ENCODE peak calls at places on chromosomes 6 and 20, in five cellular contexts. R is GM23248, O is HCT116, F is fibroblast of lung, B is IMR-90. H is an unnamed sample.
A peak's percentile ranks its signal among the peaks of the same experiment; 100 is the strongest.

GRCh38 chr6:126873351-126873750 is 245.1 kb upstream of the RSPO3 start:
- DNase-seq in R (peak; percentile 14), O (no peak), F (no peak), B (no peak), H (peak; percentile 47)

GRCh38 chr6:10759884-10760329 is 12.3 kb downstream of the TMEM14B start:
- DNase-seq in R (peak; percentile 92), O (peak; percentile 78), F (peak; percentile 60), B (peak; percentile 89), H (peak; percentile 53)

GRCh38 chr6:165274611-165275010 is 34.8 kb downstream of the C6orf118 start:
- DNase-seq in R (no peak), O (no peak), F (no peak), B (no peak), H (no peak)

GRCh38 chr6:24283043-24283985 is 74.5 kb downstream of the DCDC2 start:
- DNase-seq in R (peak; percentile 86), O (peak; percentile 65), F (peak; percentile 72), B (peak; percentile 61), H (peak; percentile 79)

GRCh38 chr6:79077680-79078056 is 386 bp downstream of the PHIP start:
- DNase-seq in R (peak; percentile 64), O (no peak), F (no peak), B (no peak), H (no peak)

GRCh38 chr20:17721802-17722486 is 22.2 kb downstream of the BANF2 start:
- DNase-seq in R (peak; percentile 21), O (peak; percentile 8), F (no peak), B (no peak), H (no peak)

GRCh38 chr20:41617059-41617921 is 887 bp downstream of the CHD6 start:
- DNase-seq in R (peak; percentile 74), O (no peak), F (peak; percentile 47), B (peak; percentile 32), H (peak; percentile 49)

GRCh38 chr6:133079901-133080300 is 161.3 kb upstream of the EYA4 start:
- DNase-seq in R (no peak), O (no peak), F (no peak), B (no peak), H (no peak)

GRCh38 chr6:55822815-55823214 is 52.6 kb downstream of the BMP5 start:
- DNase-seq in R (peak; percentile 55), O (no peak), F (peak; percentile 37), B (peak; percentile 43), H (no peak)

GRCh38 chr6:21321076-21321475 is 272.5 kb upstream of the SOX4 start:
- DNase-seq in R (peak; percentile 4), O (no peak), F (no peak), B (no peak), H (no peak)

GRCh38 chr6:26305097-26305841 is 59.7 kb upstream of the BTN3A2 start:
- DNase-seq in R (peak; percentile 66), O (peak; percentile 80), F (peak; percentile 84), B (peak; percentile 87), H (peak; percentile 65)

GRCh38 chr6:118965843-118966242 is 30.9 kb upstream of the MCM9 start:
- DNase-seq in R (no peak), O (no peak), F (no peak), B (no peak), H (no peak)

GRCh38 chr20:38275815-38276550 is 15.4 kb upstream of the KIAA1755 start:
- DNase-seq in R (peak; percentile 83), O (no peak), F (peak; percentile 88), B (peak; percentile 96), H (peak; percentile 89)

GRCh38 chr20:36305602-36306556 is at the start of gene DLGAP4:
- DNase-seq in R (no peak), O (no peak), F (no peak), B (no peak), H (no peak)

GRCh38 chr20:19715986-19716385 is 42.1 kb upstream of the RIN2 start:
- DNase-seq in R (no peak), O (no peak), F (no peak), B (no peak), H (no peak)

GRCh38 chr6:109869398-109870165 is 108.5 kb upstream of the GPR6 start:
- DNase-seq in R (peak; percentile 15), O (no peak), F (peak; percentile 30), B (peak; percentile 21), H (no peak)

GRCh38 chr6:37630281-37630799 is 67.3 kb downstream of the MDGA1 start:
- DNase-seq in R (peak; percentile 99), O (peak; percentile 94), F (peak; percentile 93), B (peak; percentile 100), H (peak; percentile 97)

GRCh38 chr6:43076093-43076927 is at the start of gene PTK7:
- DNase-seq in R (peak; percentile 77), O (no peak), F (peak; percentile 71), B (peak; percentile 54), H (peak; percentile 40)

GRCh38 chr6:43074847-43075741 is 1.0 kb upstream of the PTK7 start:
- DNase-seq in R (peak; percentile 77), O (no peak), F (peak; percentile 88), B (peak; percentile 80), H (no peak)

GRCh38 chr6:43076928-43077809 is 1.1 kb downstream of the PTK7 start:
- DNase-seq in R (peak; percentile 72), O (no peak), F (peak; percentile 25), B (peak; percentile 38), H (no peak)

GRCh38 chr6:43077981-43078411 is 1.9 kb downstream of the PTK7 start:
- DNase-seq in R (peak; percentile 82), O (no peak), F (peak; percentile 49), B (peak; percentile 67), H (no peak)

DNA sequence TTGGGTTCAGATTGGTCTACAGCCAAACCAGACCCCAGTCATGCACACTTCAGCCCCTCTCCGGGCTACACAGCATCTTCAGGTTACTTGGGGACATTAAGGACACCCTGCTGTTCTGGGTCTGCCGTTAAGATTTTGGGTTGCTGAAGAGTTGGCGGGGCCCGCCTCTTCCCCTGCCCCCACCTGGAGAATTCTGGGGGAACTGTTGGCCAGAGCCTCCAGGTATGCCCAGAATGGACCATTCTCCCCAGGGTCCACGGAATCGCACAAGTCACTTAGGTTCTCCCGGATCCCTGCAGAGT is 372 bp upstream of the PTK7 start:
- DNase-seq in R (no peak), O (no peak), F (no peak), B (no peak), H (no peak)
- H3K9ac ChIP-seq in R (peak overlapping the region; percentile 93), O (peak overlapping the region; percentile 35), F (no peak overlapping the region), B (peak overlapping the region; percentile 86), H (no peak overlapping the region)

GRCh38 chr6:155023717-155024116 is 28.6 kb downstream of the TIAM2 start:
- DNase-seq in R (no peak), O (no peak), F (no peak), B (no peak), H (no peak)
- H3K4me2 ChIP-seq in R (no peak overlapping the region), O (no peak overlapping the region), F (no peak overlapping the region), B (no peak overlapping the region), H (no peak overlapping the region)

GRCh38 chr6:14881399-14881798 is 364.5 kb upstream of the JARID2 start:
- DNase-seq in R (peak; percentile 80), O (no peak), F (peak; percentile 83), B (peak; percentile 87), H (peak; percentile 74)

GRCh38 chr6:14883921-14884320 is 361.9 kb upstream of the JARID2 start:
- DNase-seq in R (peak; percentile 53), O (no peak), F (peak; percentile 46), B (peak; percentile 64), H (no peak)

GRCh38 chr6:14880717-14881116 is 365.2 kb upstream of the JARID2 start:
- DNase-seq in R (no peak), O (no peak), F (peak; percentile 30), B (no peak), H (peak; percentile 73)

GRCh38 chr6:14880052-14880451 is 365.8 kb upstream of the JARID2 start:
- DNase-seq in R (no peak), O (no peak), F (no peak), B (no peak), H (no peak)

DNA sequence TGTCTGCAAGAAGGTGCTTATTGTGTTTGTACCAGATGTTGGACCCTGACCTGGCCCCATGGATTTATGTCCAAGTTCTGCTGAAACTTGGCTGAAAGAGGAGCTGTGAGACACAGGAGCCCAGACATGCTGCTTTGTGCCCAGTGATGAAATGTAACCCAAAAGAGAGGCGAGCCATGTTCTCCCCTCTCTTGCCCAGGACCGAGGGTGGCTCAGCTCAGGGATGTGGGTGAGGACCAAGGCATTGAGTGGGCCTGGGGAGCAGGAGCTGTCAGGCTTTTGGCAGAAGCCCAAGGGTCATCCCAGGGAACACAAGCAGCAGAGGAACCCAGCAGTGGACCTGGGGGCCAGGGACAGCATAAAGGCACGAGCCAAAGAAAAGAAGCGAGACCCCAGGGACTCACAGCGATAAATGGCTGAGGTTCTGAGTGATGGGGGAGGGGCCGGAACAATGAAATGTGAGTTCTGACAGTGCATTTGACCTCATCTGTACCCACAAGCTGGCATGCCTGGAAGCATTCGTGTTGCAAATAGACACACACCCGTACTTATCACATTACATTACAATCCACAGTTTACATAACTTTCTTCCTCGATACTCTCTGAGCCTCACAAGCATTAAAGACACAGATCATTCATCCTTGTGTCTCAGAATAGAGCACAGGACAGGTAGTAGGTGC is 363.3 kb upstream of the JARID2 start:
- DNase-seq in R (no peak), O (no peak), F (peak; percentile 32), B (peak; percentile 46), H (no peak)
- H3K9ac ChIP-seq in R (no peak overlapping the region), O (no peak overlapping the region), F (no peak overlapping the region), B (no peak overlapping the region), H (no peak overlapping the region)

GRCh38 chr20:33606114-33606771 is 55.9 kb upstream of the C20orf144 start:
- DNase-seq in R (no peak), O (no peak), F (no peak), B (no peak), H (no peak)
- H3K4me2 ChIP-seq in R (no peak overlapping the region), O (no peak overlapping the region), F (no peak overlapping the region), B (no peak overlapping the region), H (no peak overlapping the region)

DNA sequence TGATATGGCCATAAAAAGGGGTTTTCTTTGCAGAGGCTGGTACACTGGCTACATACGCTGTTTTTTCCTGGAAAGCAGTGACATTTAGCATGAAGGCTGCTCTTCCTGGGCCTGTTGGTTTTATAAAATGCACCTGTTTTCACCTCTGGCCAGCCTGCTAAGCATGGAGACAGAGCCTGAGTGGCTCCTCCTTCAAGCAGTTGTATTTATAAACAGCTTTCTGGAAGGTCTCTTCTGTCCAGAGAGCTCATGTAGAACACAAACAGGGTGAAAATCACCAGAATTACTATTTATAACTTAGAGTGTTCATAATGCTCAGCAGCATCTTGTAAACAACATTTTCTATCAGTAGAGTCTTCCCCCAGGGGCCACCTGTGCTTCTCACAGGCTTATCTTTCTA is 109.0 kb downstream of the FOXO3 start:
- DNase-seq in R (no peak), O (no peak), F (no peak), B (no peak), H (no peak)
- H3K9ac ChIP-seq in R (no peak overlapping the region), O (no peak overlapping the region), F (no peak overlapping the region), B (no peak overlapping the region), H (no peak overlapping the region)

DNA sequence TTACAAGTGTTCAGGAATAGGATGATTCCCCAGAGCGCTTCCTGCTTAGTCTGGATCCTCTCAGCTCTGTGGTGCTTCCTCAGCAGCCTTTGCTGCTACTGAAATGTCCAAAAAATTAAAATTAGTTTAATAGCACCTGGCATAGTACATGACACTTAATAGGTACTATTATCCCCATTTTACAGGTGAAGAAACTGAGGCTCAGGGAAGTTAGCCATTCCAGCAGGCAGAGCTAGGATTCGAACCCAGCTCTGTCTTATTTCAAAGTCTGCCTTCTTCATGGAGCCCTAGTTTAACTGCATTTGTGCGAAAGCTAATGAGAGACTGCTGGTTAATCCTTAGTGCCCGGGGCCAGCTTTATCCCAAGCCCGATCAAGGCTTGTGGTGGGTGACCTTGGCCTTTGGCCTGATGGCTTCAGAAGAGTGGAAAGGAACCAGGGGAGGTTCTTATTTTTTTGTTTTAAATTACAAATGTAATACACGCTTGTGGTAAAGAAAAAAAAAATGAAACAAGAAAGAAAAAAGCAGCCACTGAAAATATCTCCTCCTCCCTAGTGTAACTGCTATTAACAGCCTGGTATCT is 30.1 kb downstream of the TOX2 start:
- DNase-seq in R (no peak), O (no peak), F (no peak), B (no peak), H (no peak)
- H3K4me2 ChIP-seq in R (no peak overlapping the region), O (no peak overlapping the region), F (no peak overlapping the region), B (no peak overlapping the region), H (no peak overlapping the region)

H was measured in endothelial cell of umbilical vein.